ENCODE peak calls at places on chromosomes 4 and X, in five cellular contexts. E, R, D, P and I are unnamed samples.

GRCh38 chr4:5700459-5700858 is 7.9 kb downstream of the EVC2 start:
- DNase-seq in D (no peak), E (no peak), P (no peak), R (no peak), I (no peak)

GRCh38 chr4:142516686-142517145 is 329.4 kb downstream of the INPP4B start:
- DNase-seq in D (no peak), E (no peak), R (no peak), P (no peak), I (no peak)

GRCh38 chr4:144578681-144579080 is 67.3 kb upstream of the HHIP start:
- DNase-seq in P (no peak), E (no peak), R (no peak), D (no peak), I (no peak)

GRCh38 chr4:108561086-108561485 is 59.3 kb upstream of the RPL34 start:
- DNase-seq in E (no peak), P (no peak), D (no peak), R (no peak), I (no peak)

GRCh38 chrX:118729043-118729652 is 1.7 kb downstream of the IL13RA1 start:
- DNase-seq in P (no peak), E (no peak), D (no peak), R (no peak), I (no peak)

GRCh38 chr4:40722576-40723161 is 27.1 kb upstream of the NSUN7 start:
- DNase-seq in P (no peak), E (peak), D (no peak), R (no peak), I (no peak)

GRCh38 chr4:86641516-86642090 is 47.5 kb downstream of the PTPN13 start:
- DNase-seq in D (no peak), R (no peak), P (no peak), E (no peak), I (no peak)

GRCh38 chr4:74095886-74096264 is 3.1 kb downstream of the CXCL2 start:
- DNase-seq in D (no peak), E (peak), P (no peak), R (no peak), I (no peak)

GRCh38 chr4:15677507-15677988 is 4.1 kb upstream of the FAM200B start:
- DNase-seq in D (no peak), R (no peak), E (peak), P (no peak), I (no peak)

GRCh38 chr4:172202480-172203076 is 389.4 kb downstream of the GALNTL6 start:
- DNase-seq in P (no peak), R (no peak), D (no peak), E (peak), I (no peak)

GRCh38 chr4:80074059-80074458 is 1.0 kb upstream of the ANTXR2 start:
- DNase-seq in P (no peak), D (no peak), E (peak), R (no peak), I (no peak)

GRCh38 chr4:25991296-25991695 is 77.3 kb downstream of the SMIM20 start:
- DNase-seq in R (no peak), D (no peak), E (no peak), P (no peak), I (no peak)

GRCh38 chr4:7037425-7037824 is 5.7 kb upstream of the TADA2B start:
- DNase-seq in P (no peak), D (no peak), E (no peak), R (no peak), I (no peak)

GRCh38 chr4:67746797-67747495 is 7.2 kb downstream of the GNRHR start:
- DNase-seq in P (no peak), R (no peak), D (no peak), E (peak), I (no peak)

GRCh38 chrX:136209016-136209738 is 42.0 kb downstream of the MAP7D3 start:
- DNase-seq in E (peak), D (no peak), R (no peak), P (peak), I (peak)

GRCh38 chr4:120963449-120963848 is 40.9 kb upstream of the PRDM5 start:
- DNase-seq in R (no peak), D (no peak), P (no peak), E (no peak), I (no peak)

GRCh38 chr4:83569967-83570366 is 34.1 kb downstream of the GPAT3 start:
- DNase-seq in D (no peak), P (no peak), E (no peak), R (no peak), I (no peak)

GRCh38 chrX:39020051-39020669 is 218.9 kb downstream of the MID1IP1 start:
- DNase-seq in E (no peak), R (no peak), P (no peak), D (no peak), I (no peak)

GRCh38 chr4:156969136-156969535 is 2.5 kb downstream of the PDGFC start:
- DNase-seq in P (no peak), E (no peak), R (no peak), D (no peak), I (no peak)

GRCh38 chr4:81516241-81516640 is 44.5 kb upstream of the RASGEF1B start:
- DNase-seq in E (no peak), D (no peak), P (no peak), R (no peak), I (no peak)

GRCh38 chr4:15878011-15878410 is 60.5 kb downstream of the FGFBP1 start:
- DNase-seq in D (no peak), E (no peak), P (no peak), R (no peak), I (no peak)

GRCh38 chrX:109049903-109050302 is 313.5 kb upstream of the IRS4 start:
- DNase-seq in R (no peak), P (no peak), D (no peak), E (no peak), I (no peak)

GRCh38 chr4:109414938-109415337 is 18.7 kb upstream of the SEC24B start:
- DNase-seq in R (no peak), E (no peak), P (no peak), D (no peak), I (no peak)

GRCh38 chrX:10685923-10686595 is 65.7 kb upstream of the MID1 start:
- DNase-seq in D (no peak), E (no peak), R (no peak), P (no peak), I (no peak)

GRCh38 chr4:147724468-147725201 is 7.3 kb upstream of the ARHGAP10 start:
- DNase-seq in D (no peak), P (no peak), R (no peak), E (no peak), I (no peak)

GRCh38 chr4:126603851-126604250 is 1028.9 kb upstream of the INTU start:
- DNase-seq in D (no peak), E (no peak), P (no peak), R (no peak), I (no peak)

GRCh38 chrX:47556045-47556623 is 4.9 kb upstream of the ARAF start:
- DNase-seq in D (peak), R (peak), E (peak), P (peak), I (peak)

GRCh38 chrX:28550331-28550872 is 36.8 kb upstream of the IL1RAPL1 start:
- DNase-seq in E (no peak), R (no peak), P (no peak), D (no peak), I (no peak)

GRCh38 chr4:73589887-73590801 is 30.1 kb downstream of the RASSF6 start:
- DNase-seq in E (peak), P (no peak), R (no peak), D (no peak), I (no peak)

GRCh38 chr4:139655116-139655515 is 10.5 kb upstream of the MGST2 start:
- DNase-seq in P (no peak), R (no peak), D (no peak), E (peak), I (no peak)